ENCODE peak calls at places on chromosomes 16 and 17, in eight cellular contexts. A is PC-9; F is glutamatergic neuron; R is posterior cingulate gyrus; K is activated naive CD4-positive, alpha-beta T cell; M is HS-27A; D is ELR; Y is HAP-1. S is an unnamed sample.

GRCh38 chr16:30948956-30949654 is at the start of gene ORAI3:
- DNase-seq in F (peak), Y (peak), K (no peak), R (peak), A (peak), M (no peak), D (peak), S (peak)

GRCh38 chr16:12054868-12055267 is 78.3 kb downstream of the SNX29 start:
- DNase-seq in M (no peak), R (no peak), K (no peak), A (no peak), Y (no peak), F (no peak), D (no peak), S (no peak)

GRCh38 chr16:535446-536405 is 8.2 kb downstream of the CAPN15 start:
- DNase-seq in F (no peak), M (peak), R (no peak), Y (no peak), D (peak), K (no peak), A (peak), S (no peak)

GRCh38 chr17:60305141-60305540 is 86.8 kb downstream of the USP32 start:
- DNase-seq in A (no peak), D (peak), F (no peak), K (no peak), Y (no peak), M (no peak), R (no peak), S (peak)

GRCh38 chr17:57296231-57296630 is 39.9 kb downstream of the MSI2 start:
- DNase-seq in M (no peak), Y (peak), F (no peak), A (peak), K (no peak), D (peak), R (no peak), S (no peak)

GRCh38 chr17:39979021-39979660 is 1.5 kb upstream of the PSMD3 start:
- DNase-seq in R (no peak), M (peak), D (peak), F (no peak), A (no peak), Y (no peak), K (no peak), S (no peak)

GRCh38 chr17:15436399-15437369 is 30.7 kb downstream of the CDRT4 start:
- DNase-seq in K (no peak), A (no peak), M (peak), F (no peak), Y (peak), D (peak), R (no peak), S (peak)

GRCh38 chr17:29592850-29593545 is at the start of gene ANKRD13B:
- DNase-seq in A (peak), Y (peak), K (no peak), M (no peak), F (peak), R (peak), D (peak), S (peak)

GRCh38 chr16:637081-638018 is 1.2 kb upstream of the METTL26 start:
- DNase-seq in Y (peak), M (no peak), D (peak), F (peak), A (no peak), R (peak), K (peak), S (peak)

GRCh38 chr17:79431175-79431574 is 179.7 kb downstream of the RBFOX3 start:
- DNase-seq in A (no peak), K (no peak), M (no peak), Y (no peak), R (no peak), D (no peak), F (no peak), S (no peak)

GRCh38 chr16:22970191-22970845 is 156.4 kb downstream of the HS3ST2 start:
- DNase-seq in D (no peak), R (no peak), K (no peak), A (no peak), Y (no peak), M (no peak), F (peak), S (no peak)

GRCh38 chr16:86669937-86670772 is 91.8 kb downstream of the FOXL1 start:
- DNase-seq in F (peak), K (no peak), R (no peak), Y (no peak), D (no peak), A (no peak), M (no peak), S (no peak)

GRCh38 chr17:62964506-62964905 is 1.5 kb upstream of the TANC2 start:
- DNase-seq in A (no peak), Y (no peak), D (no peak), K (no peak), R (no peak), M (no peak), F (no peak), S (no peak)

GRCh38 chr16:83967838-83968482 is at the start of gene NECAB2:
- DNase-seq in F (peak), K (no peak), D (peak), A (no peak), R (no peak), Y (peak), M (no peak), S (no peak)

GRCh38 chr17:17191961-17192381 is 14.2 kb downstream of the PLD6 start:
- DNase-seq in K (no peak), A (no peak), F (no peak), M (no peak), Y (peak), D (no peak), R (no peak), S (no peak)

GRCh38 chr17:63774141-63774981 is at the start of gene DDX42:
- DNase-seq in R (peak), D (peak), Y (peak), F (peak), A (no peak), M (peak), K (peak), S (peak)

GRCh38 chr17:63137163-63137562 is 171.1 kb downstream of the TANC2 start:
- DNase-seq in D (no peak), K (no peak), F (no peak), M (no peak), R (no peak), Y (no peak), A (no peak), S (no peak)

S was measured in caudate nucleus.